ENCODE peak calls at places on chromosomes 16 and 17, in four cellular contexts. S is IMR-90, R is endothelial cell of umbilical vein, Y is K562. C is an unnamed sample.

GRCh38 chr17:63675607-63676539 is 24.1 kb downstream of the LIMD2 start:
- DNase-seq in R (peak; percentile 99), S (peak; percentile 83), Y (peak; percentile 72), C (no peak)

GRCh38 chr16:30982548-30983288 is 2.3 kb upstream of the HSD3B7 start:
- DNase-seq in Y (no peak), S (no peak), R (no peak), C (no peak)

GRCh38 chr17:72122668-72123495 is 2.1 kb downstream of the SOX9 start:
- DNase-seq in R (no peak), Y (no peak), S (peak; percentile 68), C (no peak)

GRCh38 chr16:53789159-53789558 is 85.2 kb downstream of the FTO start:
- DNase-seq in Y (no peak), S (peak; percentile 84), R (no peak), C (no peak)

GRCh38 chr16:17224859-17225258 is 245.9 kb downstream of the XYLT1 start:
- DNase-seq in S (peak; percentile 82), R (no peak), Y (no peak), C (no peak)

GRCh38 chr16:35391328-35391727 is 1931.9 kb downstream of the TP53TG3F start:
- DNase-seq in Y (peak; percentile 19), R (peak; percentile 2), S (peak; percentile 23), C (no peak)

GRCh38 chr17:9237661-9238301 is 216.5 kb downstream of the NTN1 start:
- DNase-seq in S (no peak), Y (no peak), R (no peak), C (no peak)

GRCh38 chr16:54935411-54936085 is 4.9 kb downstream of the IRX5 start:
- DNase-seq in R (peak; percentile 11), S (no peak), Y (no peak), C (no peak)

GRCh38 chr17:21029032-21029431 is 13.8 kb downstream of the USP22 start:
- DNase-seq in Y (no peak), R (no peak), S (peak; percentile 84), C (no peak)

GRCh38 chr17:41490620-41491019 is 910 bp upstream of the KRT36 start:
- DNase-seq in R (no peak), S (no peak), Y (no peak), C (no peak)

GRCh38 chr16:21710938-21711337 is 47.2 kb downstream of the OTOA start:
- DNase-seq in R (no peak), Y (no peak), S (no peak), C (no peak)

GRCh38 chr17:3603119-3603869 is 5.9 kb downstream of the TRPV1 start:
- DNase-seq in Y (no peak), R (peak; percentile 48), S (peak; percentile 84), C (no peak)

GRCh38 chr17:48444531-48445247 is 14.7 kb upstream of the SKAP1 start:
- DNase-seq in R (no peak), Y (no peak), S (no peak), C (no peak)

GRCh38 chr17:28204751-28205150 is 114.2 kb upstream of the TMEM97 start:
- DNase-seq in R (no peak), S (peak; percentile 54), Y (no peak), C (no peak)

GRCh38 chr17:31275126-31275525 is 21.9 kb downstream of the OMG start:
- DNase-seq in S (peak; percentile 31), R (no peak), Y (no peak), C (no peak)

GRCh38 chr16:48126801-48127644 is 28.8 kb downstream of the ABCC12 start:
- DNase-seq in R (peak; percentile 57), Y (no peak), S (peak; percentile 98), C (no peak)

GRCh38 chr17:61926831-61927210 is 961 bp downstream of the INTS2 start:
- DNase-seq in S (peak; percentile 61), Y (no peak), R (no peak), C (no peak)

GRCh38 chr16:63981639-63982038 is 1140.2 kb downstream of the CDH11 start:
- DNase-seq in Y (no peak), R (no peak), S (no peak), C (no peak)

GRCh38 chr16:73848993-73849392 is 447.6 kb upstream of the PSMD7 start:
- DNase-seq in S (no peak), Y (no peak), R (no peak), C (no peak)

GRCh38 chr16:73853968-73854367 is 442.6 kb upstream of the PSMD7 start:
- DNase-seq in S (no peak), R (no peak), Y (no peak), C (no peak)
- TF ChIP-seq FOS in S (no peak), R (no peak), Y (no peak), C (no peak)

GRCh38 chr17:81339180-81339501 is 44.0 kb upstream of the SLC38A10 start:
- DNase-seq in S (no peak), Y (no peak), R (no peak), C (no peak)
- TF ChIP-seq FOS in S (no peak), Y (no peak), R (no peak), C (no peak)

GRCh38 chr16:82152641-82153094 is 17.4 kb downstream of the MPHOSPH6 start:
- DNase-seq in R (no peak), S (peak; percentile 70), Y (no peak), C (no peak)
- TF ChIP-seq FOS in R (no peak), S (no peak), Y (no peak), C (no peak)

GRCh38 chr16:644556-644955 is 2.9 kb downstream of the MCRIP2 start:
- DNase-seq in Y (no peak), R (no peak), S (no peak), C (no peak)

GRCh38 chr16:643050-643368 is 1.4 kb downstream of the MCRIP2 start:
- DNase-seq in Y (peak; percentile 47), R (no peak), S (no peak), C (no peak)

GRCh38 chr16:640614-641013 is 1.0 kb upstream of the MCRIP2 start:
- DNase-seq in R (no peak), Y (no peak), S (no peak), C (no peak)

GRCh38 chr16:641326-642188 is at the start of gene MCRIP2:
- DNase-seq in S (peak; percentile 61), Y (peak; percentile 90), R (peak; percentile 62), C (peak; percentile 34)

GRCh38 chr16:642189-643049 is 791 bp downstream of the MCRIP2 start:
- DNase-seq in S (no peak), R (no peak), Y (peak; percentile 82), C (no peak)
- TF ChIP-seq FOS in S (no peak), R (no peak), Y (no peak), C (no peak)